ENCODE peak calls at places on chromosomes 4 and X, in five cellular contexts. S is IMR-90, C is skeletal muscle cell, H is thoracic aorta, I is fibroblast of mammary gland. U is an unnamed sample.

GRCh38 chr4:179071120-179071519 is 1628.9 kb upstream of the AGA start:
- DNase-seq in I (no peak), H (no peak), S (no peak), C (no peak), U (peak)

GRCh38 chrX:130726661-130727060 is 176.3 kb downstream of the ENOX2 start:
- DNase-seq in S (peak), H (no peak), I (peak), C (peak), U (peak)

GRCh38 chrX:22689290-22689689 is 310.5 kb upstream of the DDX53 start:
- DNase-seq in S (peak), H (no peak), I (peak), C (no peak), U (peak)

GRCh38 chrX:25049347-25049746 is 33.6 kb upstream of the ARX start:
- DNase-seq in S (no peak), C (no peak), I (peak), H (no peak), U (peak)

GRCh38 chr4:138845664-138846063 is 169.9 kb upstream of the NOCT start:
- DNase-seq in H (no peak), C (no peak), S (peak), I (no peak), U (no peak)

GRCh38 chr4:169254546-169254983 is 16.2 kb downstream of the SH3RF1 start:
- DNase-seq in C (no peak), S (peak), H (peak), I (peak), U (peak)

GRCh38 chr4:68407868-68408190 is 39.4 kb upstream of the TMPRSS11E start:
- DNase-seq in H (no peak), S (no peak), I (no peak), C (no peak), U (no peak)

GRCh38 chr4:162499478-162499877 is 335.7 kb upstream of the FSTL5 start:
- DNase-seq in I (no peak), S (no peak), H (no peak), C (no peak), U (peak)

GRCh38 chr4:188110036-188110435 is 633 bp upstream of the TRIML2 start:
- DNase-seq in C (no peak), H (no peak), S (no peak), I (no peak), U (no peak)

GRCh38 chr4:159390648-159391047 is 287.8 kb downstream of the RAPGEF2 start:
- DNase-seq in C (peak), H (peak), S (peak), I (peak), U (peak)

GRCh38 chrX:25156323-25156722 is 140.6 kb upstream of the ARX start:
- DNase-seq in H (no peak), I (no peak), C (peak), S (no peak), U (no peak)

GRCh38 chrX:115226929-115227328 is 7.0 kb downstream of the LRCH2 start:
- DNase-seq in I (peak), S (peak), C (no peak), H (no peak), U (peak)

DNA sequence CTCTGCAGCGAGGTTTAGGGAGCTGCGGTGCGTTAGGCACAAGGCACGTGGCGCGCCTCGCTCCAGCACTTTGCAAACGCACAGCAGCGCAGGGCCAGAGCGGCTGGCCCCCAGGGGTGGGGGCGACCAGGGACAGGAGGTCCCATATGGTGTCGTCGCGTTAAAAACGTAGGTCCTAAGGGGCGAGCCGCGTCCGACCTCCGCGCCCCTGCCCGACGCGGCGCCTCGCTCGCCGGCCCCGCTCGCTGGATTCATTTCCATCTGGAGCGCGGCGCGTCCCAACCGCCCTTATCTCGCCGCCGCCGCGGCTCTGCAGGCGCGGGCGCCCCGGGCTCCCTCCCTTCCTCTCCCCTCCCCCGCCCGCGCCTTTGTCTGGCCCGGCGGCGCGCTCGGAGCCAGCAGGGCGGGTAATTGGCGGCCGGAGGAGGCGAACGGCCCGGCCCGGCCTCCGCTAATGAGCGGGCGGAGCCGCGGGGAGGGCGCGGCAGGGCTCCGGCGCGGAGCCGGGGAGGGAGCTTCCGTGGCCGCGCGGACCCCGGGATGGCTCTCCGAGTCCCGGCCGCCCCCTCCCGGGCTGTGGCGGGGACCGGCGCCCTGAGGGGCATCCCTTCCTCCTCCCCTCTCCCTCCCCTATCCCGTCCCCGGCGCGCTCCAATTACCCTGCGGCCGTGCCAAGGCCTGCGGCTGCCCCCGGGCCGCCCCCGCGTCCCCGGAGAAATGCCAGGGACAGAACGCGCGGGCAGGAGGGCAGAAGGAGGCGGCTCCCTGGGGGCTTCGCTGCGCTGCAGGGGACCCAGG is 409.0 kb downstream of the BCOR start:
- DNase-seq in C (no peak), H (no peak), S (peak), I (no peak), U (peak)
- H3K4me3 ChIP-seq in C (peak), H (peak), S (peak), I (peak), U (peak)

GRCh38 chrX:40016702-40017101 is 81.1 kb downstream of the BCOR start:
- DNase-seq in H (no peak), C (no peak), I (no peak), S (no peak), U (no peak)
- H3K4me3 ChIP-seq in H (no peak), C (no peak), I (no peak), S (no peak), U (no peak)

GRCh38 chr4:11698846-11699590 is 270.3 kb upstream of the HS3ST1 start:
- DNase-seq in H (no peak), I (peak), S (peak), C (no peak), U (peak)
- H3K4me3 ChIP-seq in H (no peak), I (no peak), S (no peak), C (no peak), U (no peak)

GRCh38 chrX:14496674-14497073 is 32.7 kb upstream of the GLRA2 start:
- DNase-seq in S (no peak), I (no peak), C (no peak), H (no peak), U (no peak)
- H3K4me3 ChIP-seq in S (no peak), I (no peak), C (no peak), H (peak), U (no peak)

DNA sequence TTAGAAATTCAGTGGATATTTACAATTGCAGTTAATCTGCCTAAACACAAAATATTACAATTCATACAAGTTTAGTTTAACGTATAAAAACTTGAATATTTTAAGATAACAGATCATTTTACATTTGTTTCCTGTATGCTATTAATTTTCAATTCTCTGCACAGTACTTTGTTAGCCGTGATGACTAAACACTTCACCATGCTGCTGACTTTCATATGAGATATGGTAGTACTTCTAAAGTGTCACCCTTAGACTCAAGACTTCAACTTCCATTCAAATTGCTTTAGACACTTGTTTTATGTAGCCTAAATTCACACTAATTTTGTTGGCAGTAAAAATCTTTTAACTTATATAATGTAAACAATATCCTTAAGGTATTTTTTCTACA is 1646.4 kb upstream of the ADGRL3 start:
- DNase-seq in H (no peak), C (no peak), S (no peak), I (peak), U (peak)
- H3K4me3 ChIP-seq in H (peak), C (no peak), S (no peak), I (no peak), U (no peak)

GRCh38 chr4:101784957-101785356 is 5.6 kb upstream of the BANK1 start:
- DNase-seq in C (no peak), S (no peak), H (no peak), I (no peak), U (no peak)

GRCh38 chr4:101790521-101791188 is at the start of gene BANK1:
- DNase-seq in H (no peak), S (peak), I (no peak), C (no peak), U (peak)

GRCh38 chr4:101782546-101782945 is 8.0 kb upstream of the BANK1 start:
- DNase-seq in H (no peak), I (no peak), S (no peak), C (no peak), U (peak)

GRCh38 chr4:101787917-101788316 is 2.6 kb upstream of the BANK1 start:
- DNase-seq in H (no peak), C (no peak), S (no peak), I (no peak), U (no peak)

GRCh38 chr4:101785476-101785875 is 5.1 kb upstream of the BANK1 start:
- DNase-seq in C (no peak), I (no peak), S (no peak), H (no peak), U (no peak)
- H3K4me3 ChIP-seq in C (no peak), I (no peak), S (no peak), H (no peak), U (no peak)

GRCh38 chrX:48997455-48997854 is 4.6 kb downstream of the GRIPAP1 start:
- DNase-seq in H (no peak), C (no peak), S (no peak), I (no peak), U (no peak)

GRCh38 chrX:49000640-49001039 is 1.4 kb downstream of the GRIPAP1 start:
- DNase-seq in S (no peak), I (no peak), C (no peak), H (no peak), U (no peak)

GRCh38 chrX:48998391-48998790 is 3.7 kb downstream of the GRIPAP1 start:
- DNase-seq in S (no peak), C (no peak), I (no peak), H (no peak), U (no peak)

GRCh38 chrX:48997865-48998264 is 4.2 kb downstream of the GRIPAP1 start:
- DNase-seq in I (no peak), S (no peak), H (no peak), C (no peak), U (no peak)

DNA sequence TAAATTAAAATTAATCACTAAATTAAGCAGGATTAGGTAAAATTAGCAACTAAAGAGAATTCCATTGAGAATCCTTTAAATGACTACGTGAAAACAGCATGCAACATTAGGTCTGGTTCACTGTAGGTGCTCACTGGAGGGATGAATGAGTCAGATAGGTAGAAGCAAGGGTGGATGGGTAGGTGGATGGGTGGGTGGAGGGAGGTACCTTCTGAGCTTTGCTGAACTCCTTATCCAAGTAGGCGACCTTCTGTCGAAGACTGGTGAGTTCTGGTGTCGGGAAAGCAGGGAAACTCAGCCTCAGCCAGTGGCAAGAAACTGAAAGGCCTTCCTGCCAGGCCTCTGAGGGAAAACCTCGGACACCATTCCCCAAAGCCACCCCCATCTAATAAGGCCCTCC is 3.0 kb downstream of the GRIPAP1 start:
- DNase-seq in H (no peak), I (no peak), C (no peak), S (no peak), U (no peak)
- H3K4me3 ChIP-seq in H (no peak), I (no peak), C (no peak), S (no peak), U (no peak)

GRCh38 chr4:89305028-89305427 is 2.6 kb downstream of the GPRIN3 start:
- DNase-seq in H (no peak), S (no peak), I (no peak), C (no peak), U (no peak)

GRCh38 chr4:89307446-89308160 is at the start of gene GPRIN3:
- DNase-seq in I (peak), S (no peak), C (no peak), H (no peak), U (peak)

GRCh38 chr4:89306486-89307184 is 965 bp downstream of the GPRIN3 start:
- DNase-seq in C (no peak), I (no peak), S (no peak), H (no peak), U (no peak)

GRCh38 chr4:89307185-89307445 is 485 bp downstream of the GPRIN3 start:
- DNase-seq in I (no peak), C (no peak), H (no peak), S (no peak), U (no peak)

GRCh38 chr4:89305712-89306437 is 1.7 kb downstream of the GPRIN3 start:
- DNase-seq in C (no peak), I (peak), H (no peak), S (no peak), U (peak)
- H3K4me3 ChIP-seq in C (no peak), I (no peak), H (peak), S (no peak), U (no peak)

GRCh38 chr4:30881985-30882384 is 161.8 kb downstream of the PCDH7 start:
- DNase-seq in C (no peak), I (no peak), S (no peak), H (no peak), U (no peak)
- H3K4me3 ChIP-seq in C (no peak), I (no peak), S (no peak), H (no peak), U (no peak)

DNA sequence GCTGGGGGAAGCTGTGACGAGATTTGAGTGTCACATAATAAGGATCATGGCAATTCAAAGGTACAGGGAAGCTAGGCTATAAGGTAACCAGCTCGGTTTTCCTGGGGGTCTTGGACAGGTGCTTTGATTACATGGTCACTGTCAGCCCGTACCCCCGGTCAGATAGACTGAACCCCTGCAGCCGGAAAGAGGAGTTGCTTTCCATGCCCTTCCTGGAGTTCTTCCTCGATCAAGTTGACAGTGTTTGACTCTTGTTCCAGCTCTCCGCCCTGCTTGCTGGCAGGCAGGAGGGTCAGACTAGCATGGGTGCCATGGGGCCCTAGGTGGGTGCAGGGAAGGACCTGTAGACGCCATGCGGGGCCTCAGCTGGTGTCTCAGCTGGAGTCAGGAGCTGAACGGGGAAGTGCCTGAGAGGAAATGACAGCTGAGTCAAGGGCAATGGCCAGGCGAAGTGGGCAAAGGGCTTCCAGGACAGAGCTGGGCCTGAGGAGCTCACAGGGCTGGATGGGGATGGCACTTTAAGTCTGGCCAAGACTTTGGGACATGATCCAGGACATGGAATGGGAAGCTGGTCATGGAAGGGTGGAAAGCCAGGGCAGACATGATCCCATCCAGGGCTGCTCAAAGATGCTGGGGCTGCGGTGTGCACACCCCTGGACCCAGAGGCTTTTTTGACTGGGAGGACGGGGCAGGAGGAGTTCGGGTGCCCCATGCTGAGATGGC is 1.6 kb downstream of the TMEM187 start:
- DNase-seq in C (no peak), S (no peak), H (no peak), I (no peak), U (no peak)
- H3K4me3 ChIP-seq in C (no peak), S (no peak), H (peak), I (no peak), U (no peak)